ENCODE peak calls at places on chromosomes 11 and 22, in ten cellular contexts. One of them, this sample, is unnamed.

GRCh38 chr22:43818981-43819690 is 7.0 kb upstream of the EFCAB6 start:
- DNase-seq in neural progenitor cell: no peak
- DNase-seq in suprapubic skin: no peak
- DNase-seq in activated B cell treated with CpG ODN at 0.5 μM for 24 hours: no peak
- DNase-seq in vagina: peak
- DNase-seq in spleen: no peak
- DNase-seq in cardiac fibroblast: no peak
- DNase-seq in AG09319: no peak
- DNase-seq in fibroblast of lung: no peak
- DNase-seq in CD4-positive, alpha-beta T cell: no peak
- DNase-seq in this sample: no peak

GRCh38 chr11:70263363-70263762 is 7.1 kb upstream of the PPFIA1 start:
- DNase-seq in neural progenitor cell: no peak
- DNase-seq in activated B cell treated with CpG ODN at 0.5 μM for 24 hours: no peak
- DNase-seq in AG09319: no peak
- DNase-seq in suprapubic skin: no peak
- DNase-seq in cardiac fibroblast: no peak
- DNase-seq in vagina: no peak
- DNase-seq in CD4-positive, alpha-beta T cell: no peak
- DNase-seq in fibroblast of lung: no peak
- DNase-seq in spleen: no peak
- DNase-seq in this sample: no peak

GRCh38 chr22:25853501-25853900 is 111.5 kb downstream of the MYO18B start:
- DNase-seq in fibroblast of lung: no peak
- DNase-seq in spleen: no peak
- DNase-seq in CD4-positive, alpha-beta T cell: no peak
- DNase-seq in cardiac fibroblast: no peak
- DNase-seq in suprapubic skin: no peak
- DNase-seq in activated B cell treated with CpG ODN at 0.5 μM for 24 hours: no peak
- DNase-seq in AG09319: no peak
- DNase-seq in neural progenitor cell: no peak
- DNase-seq in vagina: no peak
- DNase-seq in this sample: no peak

GRCh38 chr11:17353228-17354021 is 1.8 kb downstream of the NCR3LG1 start:
- DNase-seq in neural progenitor cell: peak
- DNase-seq in CD4-positive, alpha-beta T cell: peak
- DNase-seq in spleen: peak
- DNase-seq in suprapubic skin: peak
- DNase-seq in cardiac fibroblast: peak
- DNase-seq in activated B cell treated with CpG ODN at 0.5 μM for 24 hours: peak
- DNase-seq in fibroblast of lung: peak
- DNase-seq in AG09319: no peak
- DNase-seq in vagina: no peak
- DNase-seq in this sample: peak

GRCh38 chr22:44192098-44192810 is 11.5 kb downstream of the PARVG start:
- DNase-seq in fibroblast of lung: no peak
- DNase-seq in AG09319: no peak
- DNase-seq in neural progenitor cell: peak
- DNase-seq in cardiac fibroblast: no peak
- DNase-seq in suprapubic skin: peak
- DNase-seq in CD4-positive, alpha-beta T cell: peak
- DNase-seq in vagina: no peak
- DNase-seq in activated B cell treated with CpG ODN at 0.5 μM for 24 hours: no peak
- DNase-seq in spleen: peak
- DNase-seq in this sample: peak

GRCh38 chr11:110711776-110712642 is at the start of gene ARHGAP20:
- DNase-seq in AG09319: no peak
- DNase-seq in suprapubic skin: peak
- DNase-seq in vagina: no peak
- DNase-seq in CD4-positive, alpha-beta T cell: no peak
- DNase-seq in neural progenitor cell: peak
- DNase-seq in cardiac fibroblast: peak
- DNase-seq in spleen: peak
- DNase-seq in fibroblast of lung: peak
- DNase-seq in activated B cell treated with CpG ODN at 0.5 μM for 24 hours: peak
- DNase-seq in this sample: peak

GRCh38 chr11:18590573-18590972 is 2.0 kb upstream of the UEVLD start:
- DNase-seq in cardiac fibroblast: no peak
- DNase-seq in CD4-positive, alpha-beta T cell: no peak
- DNase-seq in suprapubic skin: no peak
- DNase-seq in spleen: no peak
- DNase-seq in activated B cell treated with CpG ODN at 0.5 μM for 24 hours: no peak
- DNase-seq in AG09319: no peak
- DNase-seq in vagina: no peak
- DNase-seq in neural progenitor cell: no peak
- DNase-seq in fibroblast of lung: no peak
- DNase-seq in this sample: no peak

GRCh38 chr11:48169706-48170105 is 46.9 kb upstream of the OR4B1 start:
- DNase-seq in neural progenitor cell: no peak
- DNase-seq in vagina: no peak
- DNase-seq in spleen: no peak
- DNase-seq in CD4-positive, alpha-beta T cell: no peak
- DNase-seq in AG09319: no peak
- DNase-seq in suprapubic skin: no peak
- DNase-seq in cardiac fibroblast: peak
- DNase-seq in activated B cell treated with CpG ODN at 0.5 μM for 24 hours: no peak
- DNase-seq in fibroblast of lung: peak
- DNase-seq in this sample: no peak

GRCh38 chr11:131511794-131512193 is 141.4 kb downstream of the NTM start:
- DNase-seq in fibroblast of lung: no peak
- DNase-seq in suprapubic skin: no peak
- DNase-seq in neural progenitor cell: peak
- DNase-seq in CD4-positive, alpha-beta T cell: no peak
- DNase-seq in AG09319: no peak
- DNase-seq in cardiac fibroblast: peak
- DNase-seq in activated B cell treated with CpG ODN at 0.5 μM for 24 hours: no peak
- DNase-seq in vagina: no peak
- DNase-seq in spleen: no peak
- DNase-seq in this sample: no peak

GRCh38 chr11:130726234-130726559 is 190.1 kb downstream of the SNX19 start:
- DNase-seq in CD4-positive, alpha-beta T cell: no peak
- DNase-seq in spleen: no peak
- DNase-seq in suprapubic skin: no peak
- DNase-seq in neural progenitor cell: no peak
- DNase-seq in vagina: no peak
- DNase-seq in cardiac fibroblast: peak
- DNase-seq in fibroblast of lung: peak
- DNase-seq in activated B cell treated with CpG ODN at 0.5 μM for 24 hours: no peak
- DNase-seq in AG09319: no peak
- DNase-seq in this sample: no peak

DNA sequence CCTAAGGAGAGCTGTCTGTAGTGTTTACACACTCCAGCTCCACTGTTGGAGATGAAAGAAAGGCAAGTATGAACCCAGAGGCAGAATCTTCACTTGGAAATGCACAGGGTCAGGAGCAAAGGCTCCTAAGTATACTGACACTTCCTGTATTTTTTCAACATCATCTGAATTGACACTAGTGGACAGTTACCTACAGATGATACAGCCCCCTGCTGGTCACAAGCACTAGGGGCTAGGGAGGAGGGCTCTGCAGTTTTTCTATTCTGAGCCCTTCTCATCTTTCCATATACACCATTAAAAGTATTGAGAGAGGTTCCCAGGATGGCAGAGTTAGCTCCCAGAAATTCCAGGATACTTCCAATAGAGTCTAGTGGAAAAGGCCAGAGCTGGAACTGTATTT is 290.3 kb upstream of the API5 start:
- DNase-seq in fibroblast of lung: no peak
- DNase-seq in spleen: no peak
- DNase-seq in neural progenitor cell: peak
- DNase-seq in suprapubic skin: no peak
- DNase-seq in cardiac fibroblast: no peak
- DNase-seq in CD4-positive, alpha-beta T cell: no peak
- DNase-seq in AG09319: no peak
- DNase-seq in vagina: no peak
- DNase-seq in activated B cell treated with CpG ODN at 0.5 μM for 24 hours: no peak
- DNase-seq in this sample: no peak
- TF ChIP-seq CTCF in fibroblast of lung: no peak
- TF ChIP-seq CTCF in spleen: no peak
- TF ChIP-seq CTCF in neural progenitor cell: peak
- TF ChIP-seq CTCF in suprapubic skin: no peak
- TF ChIP-seq CTCF in cardiac fibroblast: no peak
- TF ChIP-seq CTCF in CD4-positive, alpha-beta T cell: no peak
- TF ChIP-seq CTCF in AG09319: no peak
- TF ChIP-seq CTCF in vagina: no peak
- TF ChIP-seq CTCF in activated B cell treated with CpG ODN at 0.5 μM for 24 hours: no peak
- TF ChIP-seq CTCF in this sample: no peak

DNA sequence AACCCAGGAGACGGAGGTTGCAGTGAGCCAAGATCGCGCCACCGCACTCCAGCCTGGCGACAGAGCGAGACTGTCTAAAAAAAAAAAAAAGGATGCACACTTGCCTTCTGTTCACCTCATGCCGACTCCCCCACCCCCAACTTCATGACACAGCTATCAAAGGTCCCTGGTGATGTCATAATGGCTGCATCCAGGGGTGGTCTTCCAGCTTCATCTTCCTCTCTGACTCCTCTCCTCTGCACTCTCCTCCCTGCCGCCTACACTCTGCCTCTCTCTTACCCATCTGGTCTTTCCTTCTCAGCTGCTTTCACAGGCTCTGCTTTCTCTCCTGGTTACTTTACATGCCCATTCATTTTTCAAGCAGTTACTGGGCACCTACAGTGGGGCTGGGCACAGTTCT is 16.4 kb upstream of the KDM2A start:
- DNase-seq in vagina: no peak
- DNase-seq in suprapubic skin: no peak
- DNase-seq in activated B cell treated with CpG ODN at 0.5 μM for 24 hours: no peak
- DNase-seq in CD4-positive, alpha-beta T cell: no peak
- DNase-seq in spleen: no peak
- DNase-seq in cardiac fibroblast: no peak
- DNase-seq in AG09319: no peak
- DNase-seq in fibroblast of lung: no peak
- DNase-seq in neural progenitor cell: no peak
- DNase-seq in this sample: no peak
- TF ChIP-seq CTCF in vagina: no peak
- TF ChIP-seq CTCF in suprapubic skin: no peak
- TF ChIP-seq CTCF in activated B cell treated with CpG ODN at 0.5 μM for 24 hours: no peak
- TF ChIP-seq CTCF in CD4-positive, alpha-beta T cell: no peak
- TF ChIP-seq CTCF in spleen: no peak
- TF ChIP-seq CTCF in cardiac fibroblast: no peak
- TF ChIP-seq CTCF in AG09319: no peak
- TF ChIP-seq CTCF in fibroblast of lung: no peak
- TF ChIP-seq CTCF in neural progenitor cell: no peak
- TF ChIP-seq CTCF in this sample: no peak

DNA sequence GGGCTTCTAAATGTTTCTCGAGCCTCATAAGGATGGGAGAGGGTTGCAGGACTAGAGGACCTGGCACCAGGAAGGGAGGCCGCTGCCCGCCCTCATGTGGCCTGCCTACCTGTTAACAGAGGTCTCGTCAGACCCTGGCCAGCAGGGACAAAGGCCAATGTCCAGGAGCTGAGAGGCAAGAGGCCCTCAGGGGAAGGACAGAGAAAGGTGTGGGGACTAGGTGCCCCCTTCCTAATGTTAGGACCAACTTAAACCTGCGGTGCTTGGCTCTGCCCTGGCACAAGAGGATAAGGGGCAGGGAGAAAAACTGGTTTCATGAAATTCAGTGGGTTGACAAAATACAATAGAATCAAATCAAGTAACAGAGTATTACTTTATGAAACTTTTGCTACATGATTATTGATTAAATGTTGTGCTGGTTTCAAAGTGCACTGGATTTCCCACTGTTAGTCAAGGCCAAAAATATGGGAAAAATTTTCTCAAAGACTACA is 20.0 kb upstream of the SYT12 start:
- DNase-seq in activated B cell treated with CpG ODN at 0.5 μM for 24 hours: no peak
- DNase-seq in fibroblast of lung: no peak
- DNase-seq in vagina: no peak
- DNase-seq in CD4-positive, alpha-beta T cell: no peak
- DNase-seq in cardiac fibroblast: no peak
- DNase-seq in neural progenitor cell: no peak
- DNase-seq in spleen: no peak
- DNase-seq in AG09319: no peak
- DNase-seq in suprapubic skin: no peak
- DNase-seq in this sample: no peak
- TF ChIP-seq CTCF in activated B cell treated with CpG ODN at 0.5 μM for 24 hours: no peak
- TF ChIP-seq CTCF in fibroblast of lung: no peak
- TF ChIP-seq CTCF in vagina: no peak
- TF ChIP-seq CTCF in CD4-positive, alpha-beta T cell: no peak
- TF ChIP-seq CTCF in cardiac fibroblast: no peak
- TF ChIP-seq CTCF in neural progenitor cell: no peak
- TF ChIP-seq CTCF in spleen: no peak
- TF ChIP-seq CTCF in AG09319: no peak
- TF ChIP-seq CTCF in suprapubic skin: no peak
- TF ChIP-seq CTCF in this sample: no peak

GRCh38 chr11:119065369-119065768 is 2.2 kb upstream of the VPS11 start:
- DNase-seq in CD4-positive, alpha-beta T cell: peak
- DNase-seq in activated B cell treated with CpG ODN at 0.5 μM for 24 hours: no peak
- DNase-seq in suprapubic skin: no peak
- DNase-seq in fibroblast of lung: peak
- DNase-seq in AG09319: no peak
- DNase-seq in vagina: no peak
- DNase-seq in spleen: no peak
- DNase-seq in neural progenitor cell: peak
- DNase-seq in cardiac fibroblast: peak
- DNase-seq in this sample: no peak
- TF ChIP-seq CTCF in CD4-positive, alpha-beta T cell: peak
- TF ChIP-seq CTCF in activated B cell treated with CpG ODN at 0.5 μM for 24 hours: no peak
- TF ChIP-seq CTCF in suprapubic skin: peak
- TF ChIP-seq CTCF in fibroblast of lung: peak
- TF ChIP-seq CTCF in AG09319: peak
- TF ChIP-seq CTCF in vagina: no peak
- TF ChIP-seq CTCF in spleen: no peak
- TF ChIP-seq CTCF in neural progenitor cell: peak
- TF ChIP-seq CTCF in cardiac fibroblast: peak
- TF ChIP-seq CTCF in this sample: peak

GRCh38 chr22:29194269-29194668 is 11.4 kb upstream of the EMID1 start:
- DNase-seq in activated B cell treated with CpG ODN at 0.5 μM for 24 hours: no peak
- DNase-seq in CD4-positive, alpha-beta T cell: no peak
- DNase-seq in AG09319: no peak
- DNase-seq in suprapubic skin: no peak
- DNase-seq in vagina: no peak
- DNase-seq in fibroblast of lung: no peak
- DNase-seq in spleen: no peak
- DNase-seq in neural progenitor cell: no peak
- DNase-seq in cardiac fibroblast: no peak
- DNase-seq in this sample: no peak
- TF ChIP-seq CTCF in activated B cell treated with CpG ODN at 0.5 μM for 24 hours: no peak
- TF ChIP-seq CTCF in CD4-positive, alpha-beta T cell: no peak
- TF ChIP-seq CTCF in AG09319: no peak
- TF ChIP-seq CTCF in suprapubic skin: no peak
- TF ChIP-seq CTCF in vagina: no peak
- TF ChIP-seq CTCF in fibroblast of lung: no peak
- TF ChIP-seq CTCF in spleen: no peak
- TF ChIP-seq CTCF in neural progenitor cell: peak
- TF ChIP-seq CTCF in cardiac fibroblast: no peak
- TF ChIP-seq CTCF in this sample: no peak